ENCODE peak calls at places on chromosomes 1 and 21, in nine cellular contexts. K, H, M, P, N, Z, I, S and Y are unnamed samples.

GRCh38 chr1:81834921-81835698 is 34.4 kb downstream of the ADGRL2 start:
- DNase-seq in K (no peak), H (no peak), M (no peak), P (no peak), N (no peak), Z (no peak), I (no peak), S (no peak), Y (no peak)

GRCh38 chr1:168368131-168368530 is 87.5 kb downstream of the TBX19 start:
- DNase-seq in K (no peak), H (no peak), M (no peak), P (no peak), N (no peak), Z (no peak), I (no peak), S (no peak), Y (no peak)

GRCh38 chr1:75035536-75035935 is 98.7 kb upstream of the LHX8 start:
- DNase-seq in K (no peak), H (no peak), M (no peak), P (no peak), N (no peak), Z (no peak), I (no peak), S (no peak), Y (no peak)

GRCh38 chr1:4701276-4701675 is 46.9 kb downstream of the AJAP1 start:
- DNase-seq in K (no peak), H (no peak), M (no peak), P (no peak), N (no peak), Z (no peak), I (no peak), S (no peak), Y (no peak)

GRCh38 chr21:39869141-39869818 is 2.0 kb downstream of the PCP4 start:
- DNase-seq in K (no peak), H (no peak), M (no peak), P (no peak), N (no peak), Z (no peak), I (no peak), S (no peak), Y (no peak)

GRCh38 chr1:9291914-9292360 is 757 bp upstream of the SPSB1 start:
- DNase-seq in K (peak; percentile 42), H (no peak), M (no peak), P (peak; percentile 76), N (no peak), Z (no peak), I (no peak), S (peak; percentile 61), Y (peak; percentile 72)

GRCh38 chr1:234915923-234916675 is 212.5 kb downstream of the TOMM20 start:
- DNase-seq in K (no peak), H (no peak), M (no peak), P (peak; percentile 61), N (no peak), Z (no peak), I (no peak), S (no peak), Y (no peak)

GRCh38 chr21:35768187-35768586 is 292.1 kb downstream of the SETD4 start:
- DNase-seq in K (no peak), H (no peak), M (no peak), P (no peak), N (no peak), Z (no peak), I (no peak), S (no peak), Y (no peak)

GRCh38 chr1:51274676-51275075 is 38.6 kb downstream of the RNF11 start:
- DNase-seq in K (no peak), H (no peak), M (no peak), P (no peak), N (no peak), Z (no peak), I (no peak), S (no peak), Y (no peak)

GRCh38 chr21:38159355-38159754 is 97.4 kb upstream of the KCNJ15 start:
- DNase-seq in K (peak; percentile 59), H (peak; percentile 64), M (peak; percentile 47), P (peak; percentile 73), N (no peak), Z (peak; percentile 44), I (peak; percentile 72), S (peak; percentile 24), Y (peak; percentile 57)

GRCh38 chr1:32992489-32993214 is 28.0 kb upstream of the RNF19B start:
- DNase-seq in K (peak; percentile 89), H (peak; percentile 90), M (peak; percentile 66), P (peak; percentile 79), N (no peak), Z (peak; percentile 77), I (peak; percentile 89), S (peak; percentile 45), Y (no peak)

GRCh38 chr1:100279954-100280682 is 14.1 kb downstream of the RTCA start:
- DNase-seq in K (no peak), H (no peak), M (no peak), P (no peak), N (no peak), Z (no peak), I (no peak), S (no peak), Y (no peak)

GRCh38 chr1:118266436-118266835 is 81.4 kb upstream of the SPAG17 start:
- DNase-seq in K (no peak), H (no peak), M (no peak), P (no peak), N (no peak), Z (no peak), I (no peak), S (no peak), Y (no peak)

GRCh38 chr1:38046884-38047602 is 450 bp upstream of the POU3F1 start:
- DNase-seq in K (peak; percentile 68), H (peak; percentile 82), M (peak; percentile 81), P (peak; percentile 74), N (peak; percentile 84), Z (no peak), I (peak; percentile 74), S (peak; percentile 89), Y (peak; percentile 88)

GRCh38 chr1:4734791-4735190 is 80.4 kb downstream of the AJAP1 start:
- DNase-seq in K (no peak), H (no peak), M (no peak), P (no peak), N (no peak), Z (no peak), I (no peak), S (no peak), Y (no peak)

GRCh38 chr1:37474697-37475379 is 458 bp downstream of the ZC3H12A start:
- DNase-seq in K (no peak), H (peak; percentile 25), M (no peak), P (peak; percentile 50), N (no peak), Z (no peak), I (no peak), S (no peak), Y (peak; percentile 56)

GRCh38 chr21:42455196-42455595 is 40.8 kb downstream of the RSPH1 start:
- DNase-seq in K (no peak), H (no peak), M (no peak), P (no peak), N (no peak), Z (no peak), I (no peak), S (no peak), Y (no peak)

GRCh38 chr1:247373721-247374141 is 42.1 kb upstream of the ZNF496 start:
- DNase-seq in K (no peak), H (peak; percentile 56), M (no peak), P (peak; percentile 23), N (no peak), Z (no peak), I (peak; percentile 36), S (peak; percentile 25), Y (no peak)

GRCh38 chr1:162632234-162632666 is at the start of gene DDR2:
- DNase-seq in K (no peak), H (no peak), M (no peak), P (peak; percentile 43), N (no peak), Z (no peak), I (peak; percentile 49), S (peak; percentile 81), Y (no peak)

GRCh38 chr1:51543877-51544276 is 24.8 kb upstream of the EPS15 start:
- DNase-seq in K (no peak), H (no peak), M (no peak), P (no peak), N (no peak), Z (no peak), I (no peak), S (no peak), Y (no peak)